ENCODE peak calls at places on chromosomes 2 and 18, in six cellular contexts. T is OCI-M1; Q is RCC 7860; F is activated CD4-positive, alpha-beta T cell treated with anti-CD3 and anti-CD28 coated beads, Interleukin-2, amount 10 ng/mL, durations not matched to agents 7 days and 5 days; K is GOT3; M is PC-9. H is an unnamed sample.

GRCh38 chr2:127153691-127154158 is 46.8 kb upstream of the BIN1 start:
- DNase-seq in T (no peak), Q (peak), F (no peak), K (peak), M (peak), H (peak)

GRCh38 chr18:35024965-35025364 is 16.2 kb upstream of the MAPRE2 start:
- DNase-seq in T (no peak), Q (no peak), F (no peak), K (no peak), M (no peak), H (no peak)

GRCh38 chr18:35610089-35610488 is 28.5 kb downstream of the GALNT1 start:
- DNase-seq in T (no peak), Q (no peak), F (no peak), K (no peak), M (no peak), H (no peak)

GRCh38 chr2:160225722-160226121 is 25.6 kb upstream of the ITGB6 start:
- DNase-seq in T (no peak), Q (no peak), F (no peak), K (no peak), M (peak), H (no peak)

GRCh38 chr2:25078171-25079049 is 36.5 kb downstream of the EFR3B start:
- DNase-seq in T (no peak), Q (peak), F (no peak), K (no peak), M (peak), H (no peak)

GRCh38 chr2:213086566-213086965 is 64.8 kb downstream of the IKZF2 start:
- DNase-seq in T (no peak), Q (no peak), F (no peak), K (no peak), M (no peak), H (no peak)

GRCh38 chr2:73069041-73069854 is 2.3 kb downstream of the SFXN5 start:
- DNase-seq in T (peak), Q (no peak), F (no peak), K (no peak), M (no peak), H (peak)

GRCh38 chr18:28078849-28079248 is 98.1 kb downstream of the CDH2 start:
- DNase-seq in T (no peak), Q (peak), F (no peak), K (no peak), M (no peak), H (no peak)

GRCh38 chr2:75375646-75376582 is 176.6 kb upstream of the TACR1 start:
- DNase-seq in T (no peak), Q (no peak), F (no peak), K (no peak), M (no peak), H (no peak)

GRCh38 chr2:3427272-3427671 is 47.8 kb downstream of the TRAPPC12 start:
- DNase-seq in T (no peak), Q (no peak), F (no peak), K (no peak), M (no peak), H (no peak)

GRCh38 chr2:26870585-26871095 is 22.7 kb downstream of the DPYSL5 start:
- DNase-seq in T (no peak), Q (no peak), F (no peak), K (no peak), M (no peak), H (no peak)

GRCh38 chr18:80143876-80144275 is 34.8 kb downstream of the ADNP2 start:
- DNase-seq in T (no peak), Q (no peak), F (no peak), K (no peak), M (no peak), H (no peak)

GRCh38 chr2:113068706-113069485 is 1.1 kb downstream of the IL1F10 start:
- DNase-seq in T (no peak), Q (peak), F (no peak), K (no peak), M (peak), H (no peak)

GRCh38 chr2:6325616-6326015 is 540.1 kb downstream of the CMPK2 start:
- DNase-seq in T (no peak), Q (no peak), F (no peak), K (no peak), M (no peak), H (no peak)

GRCh38 chr2:118124293-118124891 is 36.1 kb downstream of the INSIG2 start:
- DNase-seq in T (peak), Q (peak), F (no peak), K (no peak), M (no peak), H (no peak)

H was measured in anterior cingulate cortex.